ENCODE peak calls at places on chromosomes 16 and 17, in eight cellular contexts. P, F, Q, H, N, B, T and O are unnamed samples. For H3K4me1, the result is how much of the 10 kb centered on the place peaks cover.

GRCh38 chr17:31724619-31725018 is 134.4 kb downstream of the COPRS start:
- DNase-seq in P (no peak), F (peak), Q (no peak), H (no peak), N (no peak), B (no peak), T (no peak), O (no peak)

GRCh38 chr17:48429638-48430586 is at the start of gene SKAP1:
- DNase-seq in P (no peak), F (peak), Q (no peak), H (no peak), N (no peak), B (no peak), T (no peak), O (peak)

GRCh38 chr16:81314603-81315270 is at the start of gene GAN:
- DNase-seq in P (peak), F (peak), Q (peak), H (peak), N (peak), B (peak), T (peak), O (peak)

GRCh38 chr17:47990962-47991731 is 20.2 kb downstream of the CDK5RAP3 start:
- DNase-seq in P (no peak), F (peak), Q (no peak), H (no peak), N (no peak), B (no peak), T (no peak), O (no peak)

GRCh38 chr17:20852541-20853370 is 190.1 kb downstream of the USP22 start:
- DNase-seq in P (no peak), F (peak), Q (no peak), H (no peak), N (peak), B (no peak), T (no peak), O (no peak)

GRCh38 chr17:68790931-68791330 is 164.3 kb downstream of the ABCA8 start:
- DNase-seq in P (no peak), F (no peak), Q (no peak), H (no peak), N (no peak), B (no peak), T (no peak), O (no peak)

GRCh38 chr17:78644971-78645370 is 67.8 kb upstream of the DNAH17 start:
- DNase-seq in P (no peak), F (no peak), Q (no peak), H (no peak), N (peak), B (no peak), T (no peak), O (no peak)

GRCh38 chr17:66493283-66494019 is 191.0 kb downstream of the PRKCA start:
- DNase-seq in P (peak), F (no peak), Q (no peak), H (no peak), N (no peak), B (no peak), T (peak), O (no peak)

GRCh38 chr16:85947511-85948509 is 48.8 kb downstream of the IRF8 start:
- DNase-seq in P (no peak), F (no peak), Q (no peak), H (no peak), N (no peak), B (no peak), T (no peak), O (peak)

GRCh38 chr17:38672788-38673713 is 1.7 kb downstream of the EPOP start:
- DNase-seq in P (no peak), F (peak), Q (no peak), H (no peak), N (no peak), B (no peak), T (no peak), O (no peak)

GRCh38 chr17:21275579-21276339 is 8.8 kb upstream of the MAP2K3 start:
- DNase-seq in P (peak), F (peak), Q (peak), H (peak), N (peak), B (peak), T (peak), O (peak)

GRCh38 chr16:73737637-73738036 is 559.0 kb upstream of the PSMD7 start:
- DNase-seq in P (no peak), F (no peak), Q (no peak), H (no peak), N (no peak), B (no peak), T (no peak), O (no peak)

GRCh38 chr17:46971647-46972300 is 7.3 kb downstream of the RPRML start:
- DNase-seq in P (no peak), F (no peak), Q (no peak), H (no peak), N (no peak), B (no peak), T (no peak), O (no peak)

GRCh38 chr16:31458073-31458834 is 1.0 kb upstream of the ARMC5 start:
- DNase-seq in P (peak), F (peak), Q (peak), H (peak), N (peak), B (peak), T (peak), O (peak)

GRCh38 chr17:39730095-39730921 is at the start of gene MIEN1:
- DNase-seq in P (peak), F (peak), Q (peak), H (peak), N (peak), B (peak), T (peak), O (peak)
- TF ChIP-seq POLR2A in P (peak), F (no peak), Q (peak), H (peak), N (peak), B (peak), T (peak), O (no peak)

DNA sequence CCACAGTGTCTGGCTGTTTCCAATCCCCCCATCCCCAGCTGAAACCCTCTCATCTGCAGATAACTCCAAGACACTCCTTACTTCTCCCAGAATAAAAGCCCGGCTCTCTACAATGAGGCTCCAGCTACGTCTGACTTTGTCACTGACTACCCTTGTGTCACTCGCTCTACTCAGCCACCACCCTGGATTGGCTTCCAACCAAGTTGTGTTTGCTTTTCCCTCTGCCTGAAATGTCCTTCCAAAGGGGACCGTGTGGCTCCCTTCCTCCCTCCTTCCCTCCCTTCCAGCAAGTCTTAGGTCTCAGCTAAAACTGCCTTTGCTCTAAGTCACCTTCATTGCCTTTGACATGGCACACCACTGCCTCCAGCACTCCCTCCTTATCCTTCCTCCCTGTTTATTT is 42.8 kb downstream of the CDH1 start:
- DNase-seq in P (no peak), F (no peak), Q (no peak), H (no peak), N (no peak), B (no peak), T (no peak), O (peak)
- H3K4me1 ChIP-seq in P (under half), F (under half), Q (under half), H (under half), N (under half), B (under half), T (under half), O (half or more)

DNA sequence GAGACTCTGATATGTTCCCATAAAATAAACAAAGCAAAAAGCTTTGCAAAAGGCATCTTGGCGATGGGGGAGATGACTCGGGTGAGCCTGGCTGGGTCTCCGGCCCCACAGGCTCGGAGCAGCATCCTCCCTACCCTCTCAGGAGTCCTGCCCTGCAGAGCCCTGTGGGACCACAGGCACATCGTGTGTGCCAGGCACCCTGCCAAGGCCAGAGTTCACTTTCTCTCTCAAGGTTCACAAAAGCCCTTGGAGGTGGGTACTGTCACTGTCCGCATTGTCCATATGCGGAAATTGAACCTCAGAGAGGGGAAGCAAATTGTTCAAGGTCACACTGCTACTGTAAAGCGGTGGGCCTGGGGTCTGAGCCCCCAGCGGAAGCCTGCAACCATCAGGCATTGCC is 48.5 kb downstream of the CRISPLD2 start:
- DNase-seq in P (no peak), F (no peak), Q (no peak), H (no peak), N (no peak), B (no peak), T (no peak), O (no peak)
- H3K4me3 ChIP-seq in P (no peak), F (no peak), Q (no peak), H (no peak), N (no peak), B (no peak), T (no peak), O (no peak)

GRCh38 chr17:35130392-35130791 is 9.0 kb downstream of the FNDC8 start:
- DNase-seq in P (no peak), F (no peak), Q (no peak), H (no peak), N (no peak), B (no peak), T (no peak), O (no peak)

GRCh38 chr17:35132099-35132498 is 10.0 kb downstream of the NLE1 start:
- DNase-seq in P (no peak), F (no peak), Q (no peak), H (no peak), N (no peak), B (no peak), T (no peak), O (no peak)

GRCh38 chr17:35129973-35130351 is 8.5 kb downstream of the FNDC8 start:
- DNase-seq in P (no peak), F (no peak), Q (no peak), H (no peak), N (no peak), B (no peak), T (no peak), O (no peak)

GRCh38 chr17:35127751-35128514 is 6.5 kb downstream of the FNDC8 start:
- DNase-seq in P (no peak), F (no peak), Q (peak), H (no peak), N (peak), B (no peak), T (no peak), O (no peak)

DNA sequence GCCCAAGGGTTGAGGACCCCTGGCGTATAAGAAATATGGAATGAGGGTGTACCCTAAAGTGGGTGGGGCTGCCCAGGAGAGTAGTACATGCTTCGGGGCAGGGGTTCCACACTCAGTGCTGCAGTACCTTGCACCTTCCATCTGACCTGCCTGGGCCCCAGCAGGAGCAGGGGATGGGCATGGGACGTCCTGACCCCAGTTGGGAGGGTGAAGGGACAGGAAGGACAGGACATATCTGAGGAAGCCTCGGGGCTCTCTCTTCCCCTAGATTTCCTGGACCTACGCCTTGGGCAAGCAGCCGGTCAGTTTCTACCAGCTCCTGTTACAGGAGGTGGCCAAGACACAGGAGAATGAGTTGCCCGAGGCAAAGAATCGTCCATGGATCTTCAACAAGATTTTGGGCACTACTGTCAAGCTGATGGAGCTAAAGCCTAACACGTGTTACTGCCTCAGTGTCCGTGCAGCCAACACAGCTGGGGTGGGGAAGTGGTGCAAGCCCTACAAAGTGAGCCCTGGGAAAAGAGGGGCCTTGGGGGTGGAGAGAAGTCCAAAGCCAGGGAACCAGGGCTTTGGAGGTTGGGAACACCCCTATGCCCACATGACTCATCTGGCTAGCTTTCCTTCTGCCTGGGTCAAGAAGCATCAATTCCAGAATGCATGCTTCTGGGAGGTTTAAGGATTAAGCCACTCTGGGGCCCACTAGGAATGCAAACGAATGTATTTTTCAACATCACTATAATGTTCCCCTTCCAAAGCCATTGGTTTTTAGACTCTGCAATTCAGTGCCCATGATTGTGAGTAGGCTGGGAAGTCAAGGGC is 7.9 kb downstream of the FNDC8 start:
- DNase-seq in P (no peak), F (no peak), Q (no peak), H (no peak), N (no peak), B (no peak), T (no peak), O (no peak)
- TF ChIP-seq POLR2A in P (no peak), F (no peak), Q (no peak), H (no peak), N (no peak), B (no peak), T (no peak), O (no peak)

GRCh38 chr17:81428521-81428920 is 33.3 kb downstream of the BAHCC1 start:
- DNase-seq in P (no peak), F (no peak), Q (no peak), H (no peak), N (no peak), B (no peak), T (no peak), O (no peak)

GRCh38 chr17:81428121-81428515 is 32.9 kb downstream of the BAHCC1 start:
- DNase-seq in P (no peak), F (no peak), Q (no peak), H (no peak), N (no peak), B (no peak), T (no peak), O (peak)

GRCh38 chr17:81429813-81430510 is 34.7 kb downstream of the BAHCC1 start:
- DNase-seq in P (no peak), F (no peak), Q (no peak), H (no peak), N (no peak), B (peak), T (no peak), O (no peak)

GRCh38 chr17:81429353-81429774 is 34.1 kb downstream of the BAHCC1 start:
- DNase-seq in P (peak), F (no peak), Q (peak), H (no peak), N (peak), B (peak), T (peak), O (peak)

DNA sequence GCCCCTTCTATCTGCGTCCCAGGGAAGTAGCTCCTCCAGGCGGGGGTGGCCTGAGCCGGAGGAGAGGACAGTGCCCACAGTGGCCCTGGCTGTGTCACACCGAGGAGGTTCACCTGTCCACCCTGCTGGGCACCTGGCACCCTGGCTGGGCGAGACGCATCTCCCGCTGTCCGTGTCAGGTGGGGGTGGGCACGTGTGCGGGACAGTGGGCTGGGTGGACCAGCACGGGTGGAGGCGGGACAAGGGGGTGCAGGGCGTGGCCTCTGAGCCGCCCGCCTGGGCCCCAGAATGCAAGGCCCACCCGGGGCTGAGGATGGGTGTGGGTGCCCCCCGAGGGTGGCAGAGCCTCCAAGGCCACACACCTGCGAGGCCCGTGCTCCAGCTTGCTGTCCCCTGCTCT is 33.7 kb downstream of the BAHCC1 start:
- DNase-seq in P (no peak), F (no peak), Q (no peak), H (no peak), N (no peak), B (no peak), T (no peak), O (no peak)
- H3K4me1 ChIP-seq in P (under half), F (under half), Q (under half), H (under half), N (under half), B (under half), T (half or more), O (half or more)

DNA sequence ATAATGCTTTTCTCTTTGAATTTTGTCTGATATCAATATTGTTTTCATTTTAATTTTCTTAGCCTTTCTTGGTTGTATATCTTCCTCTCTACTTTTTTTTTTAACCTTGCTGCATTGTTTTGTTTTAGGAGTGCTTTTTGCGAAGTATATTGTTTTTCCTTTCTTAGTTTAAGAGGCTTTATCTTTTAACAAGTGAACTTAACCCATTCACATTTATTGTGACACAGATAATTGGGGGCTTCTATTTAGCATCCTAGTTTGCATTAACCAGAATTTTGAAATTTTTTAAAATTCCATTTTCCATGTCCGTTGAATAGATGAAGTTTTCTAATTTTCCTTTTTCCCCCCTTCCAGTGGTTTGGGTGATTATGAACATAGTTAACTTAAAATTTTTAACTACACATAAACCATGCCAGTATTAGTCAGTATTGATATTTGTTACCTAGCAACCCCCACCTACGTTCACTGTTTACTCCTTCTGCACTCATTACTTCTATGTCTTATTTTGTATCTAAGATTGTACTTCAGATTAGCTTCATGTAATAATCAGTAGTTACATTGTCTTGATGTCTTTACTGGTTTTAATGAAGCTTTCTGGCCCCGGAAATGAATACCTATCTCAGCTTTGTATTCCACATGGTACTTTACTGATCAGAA is 44.4 kb downstream of the TNRC6A start:
- DNase-seq in P (no peak), F (no peak), Q (no peak), H (no peak), N (no peak), B (no peak), T (no peak), O (no peak)
- H3K4me3 ChIP-seq in P (no peak), F (no peak), Q (no peak), H (no peak), N (no peak), B (no peak), T (no peak), O (no peak)

GRCh38 chr17:80414803-80415625 is at the start of gene ENDOV:
- DNase-seq in P (peak), F (peak), Q (peak), H (peak), N (peak), B (peak), T (peak), O (peak)
- TF ChIP-seq POLR2A in P (peak), F (no peak), Q (no peak), H (peak), N (peak), B (peak), T (peak), O (no peak)

GRCh38 chr16:10942352-10943297 is at the start of gene DEXI:
- DNase-seq in P (peak), F (peak), Q (peak), H (peak), N (peak), B (peak), T (peak), O (peak)
- H3K4me1 ChIP-seq in P (under half), F (under half), Q (half or more), H (half or more), N (half or more), B (under half), T (under half), O (half or more)

GRCh38 chr16:11909653-11910551 is 5.9 kb downstream of the GSPT1 start:
- DNase-seq in P (no peak), F (no peak), Q (no peak), H (no peak), N (no peak), B (no peak), T (no peak), O (no peak)
- H3K4me3 ChIP-seq in P (no peak), F (no peak), Q (no peak), H (no peak), N (no peak), B (no peak), T (no peak), O (no peak)